ENCODE peak calls at places on chromosomes 4 and X, in five cellular contexts. N, A, T, X and L are unnamed samples.

GRCh38 chr4:176755001-176755400 is 37.7 kb downstream of the VEGFC start:
- DNase-seq in A (no peak), T (no peak), N (no peak), X (no peak), L (no peak)

GRCh38 chrX:20253232-20253543 is 13.5 kb downstream of the RPS6KA3 start:
- DNase-seq in N (no peak), T (no peak), X (no peak), A (no peak), L (no peak)

GRCh38 chrX:49041683-49042529 is 1.3 kb downstream of the TFE3 start:
- DNase-seq in X (peak), T (no peak), A (no peak), N (peak), L (no peak)

GRCh38 chrX:14712096-14712495 is 160.8 kb downstream of the FANCB start:
- DNase-seq in A (no peak), N (no peak), T (no peak), X (no peak), L (no peak)

GRCh38 chr4:118351851-118352827 is 664 bp downstream of the PRSS12 start:
- DNase-seq in T (no peak), N (peak), X (no peak), A (peak), L (peak)

GRCh38 chrX:39416547-39417262 is 615.4 kb downstream of the MID1IP1 start:
- DNase-seq in X (no peak), A (no peak), T (no peak), N (no peak), L (no peak)

GRCh38 chr4:116598980-116599789 is 486.2 kb downstream of the TRAM1L1 start:
- DNase-seq in A (no peak), T (no peak), X (no peak), N (no peak), L (no peak)

GRCh38 chr4:55397521-55398321 is 2.0 kb downstream of the TMEM165 start:
- DNase-seq in A (no peak), X (peak), N (peak), T (no peak), L (no peak)

GRCh38 chrX:27966955-27967354 is 14.3 kb downstream of the DCAF8L1 start:
- DNase-seq in N (peak), X (peak), T (no peak), A (no peak), L (no peak)

GRCh38 chr4:4418676-4419370 is 31.9 kb downstream of the NSG1 start:
- DNase-seq in A (no peak), T (no peak), X (peak), N (no peak), L (no peak)

GRCh38 chr4:15004701-15005301 is 2.5 kb downstream of the CPEB2 start:
- DNase-seq in T (peak), N (peak), A (peak), X (peak), L (peak)

GRCh38 chr4:100838286-100838685 is 320.5 kb upstream of the EMCN start:
- DNase-seq in T (no peak), A (no peak), N (no peak), X (peak), L (no peak)

GRCh38 chr4:6767725-6768538 is 14.6 kb upstream of the KIAA0232 start:
- DNase-seq in X (peak), A (no peak), N (no peak), T (no peak), L (no peak)

GRCh38 chr4:136329042-136329662 is 1203.1 kb downstream of the PCDH18 start:
- DNase-seq in N (peak), X (no peak), T (no peak), A (no peak), L (no peak)

GRCh38 chr4:19438228-19438627 is 813.5 kb upstream of the SLIT2 start:
- DNase-seq in A (no peak), T (no peak), X (peak), N (peak), L (no peak)

GRCh38 chrX:13716455-13716854 is 18.0 kb downstream of the TRAPPC2 start:
- DNase-seq in X (no peak), N (no peak), A (no peak), T (no peak), L (no peak)

GRCh38 chrX:53280703-53281320 is 572 bp downstream of the IQSEC2 start:
- DNase-seq in X (peak), A (no peak), N (peak), T (no peak), L (no peak)

GRCh38 chr4:169164669-169165415 is 105.9 kb downstream of the SH3RF1 start:
- DNase-seq in N (peak), A (no peak), T (no peak), X (no peak), L (no peak)

GRCh38 chr4:37648084-37648817 is 37.9 kb downstream of the RELL1 start:
- DNase-seq in A (no peak), T (no peak), X (peak), N (peak), L (no peak)

GRCh38 chr4:5395781-5396180 is 312.6 kb downstream of the EVC2 start:
- DNase-seq in T (no peak), X (no peak), N (no peak), A (no peak), L (no peak)

GRCh38 chr4:123986268-123986798 is 589.7 kb downstream of the SPRY1 start:
- DNase-seq in X (peak), A (no peak), N (peak), T (no peak), L (no peak)

GRCh38 chrX:110316351-110317078 is 1.4 kb downstream of the AMMECR1 start:
- DNase-seq in A (no peak), N (peak), X (peak), T (no peak), L (no peak)

GRCh38 chr4:95867919-95868318 is 28.0 kb downstream of the PDHA2 start:
- DNase-seq in T (no peak), N (peak), X (peak), A (no peak), L (no peak)

GRCh38 chrX:146243071-146243470 is 425.4 kb downstream of the SLITRK2 start:
- DNase-seq in T (no peak), A (no peak), X (peak), N (no peak), L (no peak)

GRCh38 chr4:38034986-38035882 is 75.0 kb downstream of the PTTG2 start:
- DNase-seq in T (no peak), X (peak), A (peak), N (peak), L (peak)

GRCh38 chr4:102299708-102300107 is 45.6 kb downstream of the SLC39A8 start:
- DNase-seq in T (no peak), A (peak), N (peak), X (peak), L (peak)

GRCh38 chr4:77599378-77599777 is 6.2 kb upstream of the CXCL13 start:
- DNase-seq in X (peak), N (peak), A (no peak), T (no peak), L (no peak)

GRCh38 chr4:13484045-13484748 is at the start of gene RAB28:
- DNase-seq in T (peak), A (peak), X (peak), N (peak), L (peak)

GRCh38 chr4:15765910-15766703 is 12.0 kb upstream of the CD38 start:
- DNase-seq in T (peak), X (no peak), A (no peak), N (no peak), L (no peak)

GRCh38 chr4:68250151-68250930 is 4.8 kb upstream of the TMPRSS11B start:
- DNase-seq in A (no peak), N (no peak), T (no peak), X (peak), L (no peak)

GRCh38 chr4:146343199-146343598 is 128.9 kb downstream of the REELD1 start:
- DNase-seq in A (peak), X (no peak), T (no peak), N (no peak), L (no peak)

GRCh38 chr4:176875026-176875425 is 82.3 kb upstream of the VEGFC start:
- DNase-seq in A (no peak), X (no peak), N (no peak), T (no peak), L (no peak)

GRCh38 chr4:152784490-152785195 is 4.9 kb downstream of the ARFIP1 start:
- DNase-seq in T (no peak), X (peak), A (no peak), N (peak), L (no peak)

GRCh38 chr4:41815478-41815877 is 67.0 kb upstream of the PHOX2B start:
- DNase-seq in N (no peak), A (no peak), T (no peak), X (peak), L (no peak)

GRCh38 chr4:113635739-113636437 is 125.7 kb downstream of the CAMK2D start:
- DNase-seq in N (peak), T (no peak), A (no peak), X (peak), L (no peak)

GRCh38 chr4:113636877-113637276 is 124.7 kb downstream of the CAMK2D start:
- DNase-seq in X (no peak), T (peak), A (no peak), N (peak), L (no peak)

GRCh38 chr4:113637823-113638691 is 123.5 kb downstream of the CAMK2D start:
- DNase-seq in X (no peak), A (no peak), N (no peak), T (no peak), L (no peak)

GRCh38 chr4:113637363-113637762 is 124.2 kb downstream of the CAMK2D start:
- DNase-seq in N (peak), X (no peak), A (no peak), T (no peak), L (no peak)

GRCh38 chr4:113636438-113636818 is 125.1 kb downstream of the CAMK2D start:
- DNase-seq in N (no peak), T (no peak), X (no peak), A (peak), L (peak)
- TF ChIP-seq CTCF in N (no peak), T (peak), X (no peak), A (peak), L (peak)

GRCh38 chrX:7647826-7648225 is 195.1 kb upstream of the VCX start:
- DNase-seq in X (no peak), A (no peak), T (no peak), N (no peak), L (no peak)
- TF ChIP-seq CTCF in X (no peak), A (no peak), T (no peak), N (no peak), L (no peak)

GRCh38 chr4:132483-132882 is 8.2 kb downstream of the ZNF718 start:
- DNase-seq in N (no peak), A (no peak), T (no peak), X (no peak), L (no peak)
- TF ChIP-seq CTCF in N (no peak), A (no peak), T (no peak), X (no peak), L (no peak)

GRCh38 chr4:110620352-110621327 is 2.2 kb downstream of the PITX2 start:
- DNase-seq in A (no peak), T (no peak), N (peak), X (no peak), L (no peak)
- TF ChIP-seq CTCF in A (no peak), T (no peak), N (no peak), X (no peak), L (no peak)

GRCh38 chrX:150533863-150534262 is 34.6 kb upstream of the MTM1 start:
- DNase-seq in A (no peak), T (no peak), X (peak), N (no peak), L (no peak)

GRCh38 chrX:150530821-150531220 is 37.6 kb upstream of the MTM1 start:
- DNase-seq in X (no peak), A (no peak), T (no peak), N (no peak), L (no peak)

GRCh38 chrX:150540965-150541364 is 27.5 kb upstream of the MTM1 start:
- DNase-seq in N (no peak), A (no peak), X (no peak), T (no peak), L (no peak)

GRCh38 chrX:150531467-150531866 is 37.0 kb upstream of the MTM1 start:
- DNase-seq in X (no peak), T (no peak), A (no peak), N (no peak), L (no peak)

GRCh38 chrX:150536455-150537116 is 31.8 kb upstream of the MTM1 start:
- DNase-seq in X (no peak), T (no peak), A (no peak), N (no peak), L (no peak)
- TF ChIP-seq CTCF in X (no peak), T (no peak), A (peak), N (no peak), L (no peak)

GRCh38 chr4:63361628-63362027 is 1047.6 kb downstream of the TECRL start:
- DNase-seq in A (no peak), N (no peak), X (peak), T (no peak), L (no peak)
- TF ChIP-seq CTCF in A (no peak), N (no peak), X (no peak), T (no peak), L (no peak)